ENCODE peak calls at places on chromosomes 3 and 15, in four cellular contexts. B is lower lobe of right lung, U is fibroblast of mammary gland, G is M059J. I is an unnamed sample.

GRCh38 chr3:13229291-13229949 is 156.2 kb upstream of the IQSEC1 start:
- DNase-seq in B (no peak), U (peak), G (no peak), I (peak)

GRCh38 chr3:187916072-187916471 is 170.8 kb upstream of the BCL6 start:
- DNase-seq in B (no peak), U (no peak), G (no peak), I (no peak)

GRCh38 chr3:32951410-32951811 is at the start of gene CCR4:
- DNase-seq in B (no peak), U (no peak), G (no peak), I (no peak)

GRCh38 chr3:10672422-10672821 is 143.6 kb upstream of the SLC6A11 start:
- DNase-seq in B (no peak), U (no peak), G (peak), I (no peak)

GRCh38 chr3:15649831-15650230 is 48.3 kb downstream of the BTD start:
- DNase-seq in B (no peak), U (no peak), G (no peak), I (no peak)

GRCh38 chr3:64365877-64366276 is 140.6 kb upstream of the PRICKLE2 start:
- DNase-seq in B (no peak), U (no peak), G (no peak), I (no peak)

GRCh38 chr3:52651592-52651991 is 34.1 kb downstream of the PBRM1 start:
- DNase-seq in B (no peak), U (no peak), G (no peak), I (no peak)

GRCh38 chr3:151282921-151283320 is 4.6 kb upstream of the P2RY14 start:
- DNase-seq in B (no peak), U (peak), G (peak), I (peak)

GRCh38 chr15:78195735-78196201 is 38.6 kb downstream of the ACSBG1 start:
- DNase-seq in B (no peak), U (no peak), G (no peak), I (peak)

GRCh38 chr3:29412117-29412516 is 131.2 kb downstream of the RBMS3 start:
- DNase-seq in B (no peak), U (peak), G (no peak), I (no peak)

I was measured in PC-3.